ENCODE peak calls at places on chromosomes 6 and 20, in six cellular contexts. R is CD4-positive, alpha-beta T cell; D is neural progenitor cell; U is body of pancreas; B is tibial nerve; C is kidney. H is an unnamed sample.

GRCh38 chr20:53929974-53930650 is 140.3 kb downstream of the BCAS1 start:
- DNase-seq in R (no peak), D (no peak), U (no peak), B (no peak), C (no peak), H (no peak)

GRCh38 chr6:42708096-42708495 is 14.3 kb downstream of the PRPH2 start:
- DNase-seq in R (no peak), D (no peak), U (no peak), B (no peak), C (peak), H (no peak)

GRCh38 chr20:63734111-63734945 is 2.1 kb upstream of the LIME1 start:
- DNase-seq in R (no peak), D (no peak), U (no peak), B (no peak), C (no peak), H (no peak)

GRCh38 chr6:53161481-53162009 is 12.9 kb upstream of the GCM1 start:
- DNase-seq in R (no peak), D (no peak), U (no peak), B (no peak), C (no peak), H (peak)

GRCh38 chr6:157107915-157108651 is 215.2 kb downstream of the TMEM242 start:
- DNase-seq in R (no peak), D (no peak), U (no peak), B (no peak), C (no peak), H (peak)

GRCh38 chr6:103729658-103730057 is 1130.1 kb downstream of the HACE1 start:
- DNase-seq in R (no peak), D (no peak), U (no peak), B (no peak), C (no peak), H (no peak)

GRCh38 chr6:42819803-42820508 is 38.1 kb downstream of the BICRAL start:
- DNase-seq in R (peak), D (peak), U (no peak), B (no peak), C (no peak), H (peak)

GRCh38 chr6:111265842-111266241 is 178.5 kb downstream of the SLC16A10 start:
- DNase-seq in R (no peak), D (no peak), U (no peak), B (no peak), C (no peak), H (no peak)

GRCh38 chr6:15504040-15504491 is 158.8 kb downstream of the DTNBP1 start:
- DNase-seq in R (no peak), D (peak), U (no peak), B (peak), C (peak), H (no peak)

GRCh38 chr6:106106276-106107042 is 20.3 kb downstream of the PRDM1 start:
- DNase-seq in R (no peak), D (no peak), U (no peak), B (no peak), C (no peak), H (no peak)

GRCh38 chr20:19885981-19886665 is 128.1 kb downstream of the RIN2 start:
- DNase-seq in R (no peak), D (no peak), U (peak), B (no peak), C (peak), H (peak)

GRCh38 chr20:9966966-9967365 is 67.8 kb upstream of the ANKEF1 start:
- DNase-seq in R (no peak), D (peak), U (no peak), B (no peak), C (no peak), H (peak)

GRCh38 chr6:43221046-43221773 is 8.1 kb downstream of the DNPH1 start:
- DNase-seq in R (no peak), D (no peak), U (no peak), B (no peak), C (no peak), H (no peak)

GRCh38 chr6:79687759-79688158 is 56.6 kb downstream of the SH3BGRL2 start:
- DNase-seq in R (no peak), D (peak), U (no peak), B (no peak), C (no peak), H (peak)

GRCh38 chr6:69578366-69578890 is 218.4 kb downstream of the LMBRD1 start:
- DNase-seq in R (no peak), D (no peak), U (no peak), B (no peak), C (no peak), H (no peak)

GRCh38 chr6:112205521-112206458 is 48.6 kb downstream of the LAMA4 start:
- DNase-seq in R (no peak), D (no peak), U (no peak), B (no peak), C (no peak), H (no peak)

GRCh38 chr20:37066168-37066567 is 29.6 kb downstream of the RBL1 start:
- DNase-seq in R (no peak), D (no peak), U (no peak), B (no peak), C (no peak), H (no peak)

GRCh38 chr6:106972500-106972899 is 2.0 kb downstream of the CD24 start:
- DNase-seq in R (no peak), D (peak), U (peak), B (no peak), C (no peak), H (peak)

GRCh38 chr6:18242062-18242851 is 22.1 kb downstream of the DEK start:
- DNase-seq in R (no peak), D (no peak), U (no peak), B (no peak), C (no peak), H (no peak)

GRCh38 chr6:92667843-92668242 is 751.5 kb downstream of the EPHA7 start:
- DNase-seq in R (no peak), D (no peak), U (no peak), B (no peak), C (no peak), H (no peak)

GRCh38 chr20:8933391-8933807 is 135.5 kb upstream of the PLCB4 start:
- DNase-seq in R (no peak), D (peak), U (no peak), B (peak), C (no peak), H (no peak)

GRCh38 chr20:25248501-25249172 is 752 bp downstream of the PYGB start:
- DNase-seq in R (no peak), D (peak), U (peak), B (no peak), C (no peak), H (no peak)

GRCh38 chr6:6676910-6677441 is 88.5 kb downstream of the LY86 start:
- DNase-seq in R (peak), D (peak), U (peak), B (peak), C (no peak), H (peak)

GRCh38 chr20:52083627-52084232 is 107.8 kb downstream of the ZFP64 start:
- DNase-seq in R (peak), D (peak), U (peak), B (peak), C (no peak), H (peak)

GRCh38 chr6:14722001-14722567 is 523.8 kb upstream of the JARID2 start:
- DNase-seq in R (no peak), D (no peak), U (no peak), B (no peak), C (no peak), H (no peak)

GRCh38 chr20:29419378-29419777 is 1838.1 kb upstream of the DEFB115 start:
- DNase-seq in R (no peak), D (no peak), U (no peak), B (no peak), C (no peak), H (no peak)

GRCh38 chr6:26195924-26196845 is 109.0 kb downstream of the HFE start:
- DNase-seq in R (no peak), D (peak), U (no peak), B (no peak), C (peak), H (peak)

GRCh38 chr20:53914091-53914860 is 156.1 kb downstream of the BCAS1 start:
- DNase-seq in R (no peak), D (no peak), U (no peak), B (no peak), C (no peak), H (peak)

GRCh38 chr6:138514860-138515540 is 15.7 kb upstream of the NHSL1 start:
- DNase-seq in R (peak), D (peak), U (no peak), B (no peak), C (no peak), H (no peak)

GRCh38 chr6:21748343-21749063 is 155.0 kb downstream of the SOX4 start:
- DNase-seq in R (no peak), D (no peak), U (no peak), B (no peak), C (no peak), H (peak)

GRCh38 chr6:145214570-145214969 is 520.8 kb downstream of the EPM2A start:
- DNase-seq in R (no peak), D (peak), U (no peak), B (no peak), C (no peak), H (peak)

DNA sequence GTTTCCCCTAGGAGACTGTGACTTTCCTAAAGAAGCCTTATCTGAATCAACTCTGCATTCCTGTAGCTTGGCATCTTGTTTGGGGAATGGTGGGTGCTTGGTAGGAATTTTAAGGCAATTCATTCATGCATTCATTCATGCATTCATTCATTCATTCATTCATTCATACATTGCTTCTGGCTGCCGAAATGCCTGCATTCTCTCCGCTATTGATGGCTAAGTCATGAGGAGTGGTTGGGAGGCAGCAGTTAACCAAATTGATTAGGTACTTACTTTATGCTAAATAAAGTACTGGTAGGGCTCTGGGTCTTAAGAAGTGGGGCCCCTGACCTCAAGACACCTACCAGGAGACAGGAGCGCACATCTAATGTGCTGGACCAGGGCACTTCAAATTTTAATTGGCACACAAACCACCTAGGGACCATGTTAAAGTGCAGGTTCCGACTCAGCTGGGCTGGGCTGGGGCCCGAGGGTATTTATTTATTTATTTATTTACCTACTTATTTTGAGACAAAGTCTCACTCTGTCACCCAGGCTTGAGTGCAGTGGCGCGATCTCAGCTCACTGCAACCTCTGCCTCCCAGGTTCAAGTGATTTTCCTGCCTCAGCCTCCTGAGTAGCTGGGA is 127.6 kb downstream of the ANKRD60 start:
- DNase-seq in R (no peak), D (no peak), U (no peak), B (no peak), C (no peak), H (no peak)
- H3K27ac ChIP-seq in R (no peak), D (no peak), U (no peak), B (no peak), C (no peak), H (no peak)

GRCh38 chr6:98833101-98834059 is 994 bp upstream of the POU3F2 start:
- DNase-seq in R (no peak), D (peak), U (no peak), B (no peak), C (peak), H (no peak)
- H3K27ac ChIP-seq in R (no peak), D (no peak), U (no peak), B (peak), C (no peak), H (no peak)

GRCh38 chr6:40848038-40848437 is 191.0 kb downstream of the UNC5CL start:
- DNase-seq in R (no peak), D (no peak), U (no peak), B (no peak), C (no peak), H (peak)

GRCh38 chr6:40844241-40844640 is 194.8 kb downstream of the UNC5CL start:
- DNase-seq in R (no peak), D (no peak), U (no peak), B (no peak), C (no peak), H (no peak)

GRCh38 chr6:40845588-40845987 is 193.4 kb downstream of the UNC5CL start:
- DNase-seq in R (no peak), D (peak), U (peak), B (peak), C (no peak), H (peak)

GRCh38 chr6:40852667-40853383 is 186.2 kb downstream of the UNC5CL start:
- DNase-seq in R (no peak), D (peak), U (no peak), B (no peak), C (no peak), H (no peak)

GRCh38 chr6:40848868-40849524 is 190.0 kb downstream of the UNC5CL start:
- DNase-seq in R (no peak), D (no peak), U (no peak), B (no peak), C (no peak), H (no peak)
- H3K27ac ChIP-seq in R (no peak), D (no peak), U (no peak), B (no peak), C (no peak), H (no peak)

GRCh38 chr6:169073311-169073710 is 180.3 kb downstream of the THBS2 start:
- DNase-seq in R (no peak), D (no peak), U (no peak), B (no peak), C (no peak), H (no peak)
- H3K27ac ChIP-seq in R (no peak), D (no peak), U (no peak), B (peak), C (peak), H (no peak)

GRCh38 chr20:39849664-39850063 is 839.4 kb downstream of the MAFB start:
- DNase-seq in R (no peak), D (no peak), U (peak), B (peak), C (peak), H (peak)

GRCh38 chr20:39853050-39853449 is 836.0 kb downstream of the MAFB start:
- DNase-seq in R (no peak), D (peak), U (no peak), B (no peak), C (no peak), H (no peak)

GRCh38 chr20:39850236-39850635 is 838.8 kb downstream of the MAFB start:
- DNase-seq in R (no peak), D (no peak), U (no peak), B (no peak), C (no peak), H (no peak)

GRCh38 chr20:39850821-39851330 is 838.2 kb downstream of the MAFB start:
- DNase-seq in R (no peak), D (peak), U (no peak), B (no peak), C (no peak), H (no peak)

GRCh38 chr20:39851459-39851858 is 837.6 kb downstream of the MAFB start:
- DNase-seq in R (no peak), D (no peak), U (no peak), B (no peak), C (no peak), H (no peak)
- H3K27ac ChIP-seq in R (no peak), D (no peak), U (no peak), B (no peak), C (no peak), H (no peak)

GRCh38 chr6:123768939-123769338 is 34.7 kb upstream of the NKAIN2 start:
- DNase-seq in R (no peak), D (no peak), U (no peak), B (no peak), C (no peak), H (no peak)
- H3K27ac ChIP-seq in R (no peak), D (no peak), U (no peak), B (no peak), C (no peak), H (no peak)